ENCODE peak calls at places on chromosomes 5 and 9, in eight cellular contexts. C is C1 segment of cervical spinal cord; K is stimulated activated CD8-positive, alpha-beta memory T cell treated with anti-CD3 and anti-CD28 coated beads, Interleukin-7, amount 100 ng/mL, for 4 hours; W is activated CD8-positive, alpha-beta memory T cell treated with anti-CD3 and anti-CD28 coated beads for 1 hour; F is HT1080; T is nephron progenitor cell; X is AG04450; M is iPS-NIHi11. E is an unnamed sample.

GRCh38 chr5:111972080-111972479 is 215.1 kb upstream of the NREP start:
- DNase-seq in C (no peak), K (no peak), W (no peak), F (no peak), T (no peak), X (no peak), M (no peak), E (no peak)

GRCh38 chr5:173327948-173328895 is at the start of gene STC2:
- DNase-seq in C (no peak), K (no peak), W (no peak), F (peak), T (peak), X (no peak), M (peak), E (no peak)

GRCh38 chr5:95836544-95836943 is 14.0 kb upstream of the GLRX start:
- DNase-seq in C (no peak), K (no peak), W (no peak), F (no peak), T (no peak), X (no peak), M (no peak), E (no peak)

GRCh38 chr5:125198270-125198974 is 452.0 kb upstream of the ZNF608 start:
- DNase-seq in C (peak), K (no peak), W (no peak), F (no peak), T (peak), X (peak), M (peak), E (peak)

GRCh38 chr5:33223563-33224305 is 217.0 kb upstream of the TARS1 start:
- DNase-seq in C (no peak), K (no peak), W (no peak), F (no peak), T (no peak), X (no peak), M (no peak), E (no peak)

GRCh38 chr5:135235002-135235401 is 164.0 kb downstream of the MACROH2A1 start:
- DNase-seq in C (no peak), K (no peak), W (no peak), F (no peak), T (no peak), X (no peak), M (no peak), E (no peak)

GRCh38 chr9:72362680-72363139 is 2.3 kb downstream of the ZFAND5 start:
- DNase-seq in C (peak), K (peak), W (no peak), F (peak), T (peak), X (no peak), M (peak), E (peak)

GRCh38 chr9:130239741-130240241 is 25.8 kb upstream of the HMCN2 start:
- DNase-seq in C (no peak), K (peak), W (no peak), F (no peak), T (no peak), X (no peak), M (no peak), E (peak)

GRCh38 chr9:88872171-88872946 is 118.9 kb upstream of the S1PR3 start:
- DNase-seq in C (no peak), K (no peak), W (no peak), F (no peak), T (no peak), X (no peak), M (no peak), E (no peak)

GRCh38 chr5:68126871-68127270 is 88.7 kb upstream of the PIK3R1 start:
- DNase-seq in C (no peak), K (no peak), W (no peak), F (no peak), T (no peak), X (no peak), M (no peak), E (no peak)

GRCh38 chr5:108461628-108462367 is 79.9 kb upstream of the FBXL17 start:
- DNase-seq in C (no peak), K (no peak), W (no peak), F (peak), T (no peak), X (peak), M (no peak), E (no peak)

GRCh38 chr5:113806250-113806649 is 292.8 kb downstream of the YTHDC2 start:
- DNase-seq in C (no peak), K (no peak), W (no peak), F (peak), T (no peak), X (no peak), M (peak), E (no peak)

GRCh38 chr9:120864719-120865118 is 12.3 kb downstream of the PHF19 start:
- DNase-seq in C (no peak), K (no peak), W (no peak), F (no peak), T (no peak), X (no peak), M (no peak), E (no peak)

GRCh38 chr5:126523818-126524522 is 71.0 kb downstream of the ALDH7A1 start:
- DNase-seq in C (no peak), K (no peak), W (no peak), F (no peak), T (no peak), X (no peak), M (no peak), E (no peak)

GRCh38 chr5:96157077-96157780 is 195.6 kb upstream of the ELL2 start:
- DNase-seq in C (no peak), K (no peak), W (no peak), F (no peak), T (no peak), X (no peak), M (no peak), E (no peak)

GRCh38 chr5:59562756-59563389 is 330.7 kb downstream of the PDE4D start:
- DNase-seq in C (no peak), K (no peak), W (no peak), F (peak), T (peak), X (peak), M (peak), E (peak)

GRCh38 chr5:132283423-132284043 is 10.7 kb upstream of the SLC22A4 start:
- DNase-seq in C (no peak), K (no peak), W (no peak), F (peak), T (no peak), X (no peak), M (no peak), E (no peak)

GRCh38 chr9:109270971-109271900 is 49.6 kb downstream of the EPB41L4B start:
- DNase-seq in C (no peak), K (no peak), W (no peak), F (no peak), T (no peak), X (no peak), M (no peak), E (no peak)

GRCh38 chr9:98099346-98099745 is 19.7 kb downstream of the TRIM14 start:
- DNase-seq in C (no peak), K (no peak), W (no peak), F (no peak), T (no peak), X (no peak), M (no peak), E (peak)

GRCh38 chr5:71011194-71011792 is 13.8 kb downstream of the NAIP start:
- DNase-seq in C (no peak), K (no peak), W (no peak), F (peak), T (no peak), X (no peak), M (no peak), E (no peak)

GRCh38 chr9:81389569-81389993 is 299.8 kb downstream of the TLE1 start:
- DNase-seq in C (no peak), K (no peak), W (no peak), F (peak), T (no peak), X (peak), M (no peak), E (no peak)

GRCh38 chr5:125232779-125233230 is 486.4 kb upstream of the ZNF608 start:
- DNase-seq in C (no peak), K (no peak), W (no peak), F (no peak), T (no peak), X (peak), M (no peak), E (no peak)

E was measured in Peyer's patch.